ENCODE peak calls at places on chromosomes 13 and 19, in seven cellular contexts. L is SHP77; Q is A549; P is activated B cell treated with CpG ODN at 0.5 μM for 24 hours; M is NCI-H2081 treated with DMSO at 0.1 percent for 48 hours; E is activated CD8-positive, alpha-beta memory T cell treated with anti-CD3 and anti-CD28 coated beads for 1 hour; Z is activated CD4-positive, alpha-beta T cell treated with anti-CD3 and anti-CD28 coated beads for 1 hour. U is an unnamed sample.

GRCh38 chr13:113195360-113195759 is 13.1 kb downstream of the PCID2 start:
- DNase-seq in L (no peak), Q (no peak), P (no peak), M (no peak), E (no peak), Z (no peak), U (no peak)

GRCh38 chr13:83879431-83880171 is 2.7 kb downstream of the SLITRK1 start:
- DNase-seq in L (no peak), Q (no peak), P (no peak), M (no peak), E (no peak), Z (no peak), U (no peak)

GRCh38 chr19:14090509-14091085 is at the start of gene SAMD1:
- DNase-seq in L (peak), Q (peak), P (peak), M (no peak), E (peak), Z (peak), U (peak)

GRCh38 chr19:14536926-14537692 is 7.7 kb downstream of the TECR start:
- DNase-seq in L (no peak), Q (peak), P (no peak), M (no peak), E (no peak), Z (no peak), U (peak)

GRCh38 chr13:110233181-110233641 is 73.7 kb downstream of the COL4A1 start:
- DNase-seq in L (no peak), Q (no peak), P (no peak), M (no peak), E (no peak), Z (no peak), U (no peak)

GRCh38 chr13:87295636-87296035 is 375.5 kb upstream of the SLITRK5 start:
- DNase-seq in L (no peak), Q (no peak), P (no peak), M (no peak), E (no peak), Z (no peak), U (no peak)

GRCh38 chr13:68160466-68160865 is 930.3 kb upstream of the PCDH9 start:
- DNase-seq in L (no peak), Q (no peak), P (no peak), M (no peak), E (no peak), Z (no peak), U (no peak)

GRCh38 chr13:98570929-98571372 is 6.0 kb downstream of the STK24 start:
- DNase-seq in L (peak), Q (no peak), P (peak), M (no peak), E (no peak), Z (no peak), U (no peak)

GRCh38 chr19:12783849-12784393 is 7.4 kb upstream of the JUNB start:
- DNase-seq in L (no peak), Q (no peak), P (no peak), M (no peak), E (no peak), Z (no peak), U (no peak)

GRCh38 chr19:53942001-53942786 is 20.5 kb upstream of the CACNG8 start:
- DNase-seq in L (no peak), Q (no peak), P (no peak), M (no peak), E (no peak), Z (no peak), U (no peak)

GRCh38 chr19:1773173-1773572 is 19.9 kb downstream of the ONECUT3 start:
- DNase-seq in L (no peak), Q (no peak), P (no peak), M (no peak), E (no peak), Z (no peak), U (no peak)

GRCh38 chr13:108948269-108948671 is 318.9 kb downstream of the MYO16 start:
- DNase-seq in L (no peak), Q (peak), P (no peak), M (no peak), E (no peak), Z (no peak), U (no peak)

GRCh38 chr13:42762917-42763316 is 18.5 kb upstream of the FAM216B start:
- DNase-seq in L (no peak), Q (no peak), P (no peak), M (no peak), E (no peak), Z (no peak), U (no peak)

GRCh38 chr19:22545751-22546150 is 88.4 kb upstream of the ZNF492 start:
- DNase-seq in L (no peak), Q (peak), P (no peak), M (no peak), E (no peak), Z (no peak), U (peak)

GRCh38 chr13:29515372-29515771 is 80.1 kb downstream of the SLC7A1 start:
- DNase-seq in L (no peak), Q (no peak), P (no peak), M (no peak), E (no peak), Z (no peak), U (no peak)

GRCh38 chr13:48571121-48571901 is 38.4 kb upstream of the RCBTB2 start:
- DNase-seq in L (no peak), Q (no peak), P (no peak), M (no peak), E (no peak), Z (no peak), U (no peak)

GRCh38 chr13:110561335-110562033 is at the start of gene RAB20:
- DNase-seq in L (peak), Q (peak), P (peak), M (no peak), E (peak), Z (peak), U (peak)

GRCh38 chr19:4206818-4207484 is 22.4 kb upstream of the EBI3 start:
- DNase-seq in L (no peak), Q (peak), P (no peak), M (no peak), E (no peak), Z (no peak), U (no peak)

GRCh38 chr19:34314437-34315313 is 50.3 kb upstream of the GPI start:
- DNase-seq in L (no peak), Q (no peak), P (no peak), M (no peak), E (no peak), Z (no peak), U (no peak)

GRCh38 chr19:53980553-53981407 is 10.7 kb upstream of the CACNG6 start:
- DNase-seq in L (no peak), Q (peak), P (no peak), M (no peak), E (no peak), Z (no peak), U (no peak)

GRCh38 chr13:96768524-96768923 is 225.8 kb downstream of the OXGR1 start:
- DNase-seq in L (no peak), Q (no peak), P (no peak), M (no peak), E (no peak), Z (no peak), U (no peak)

GRCh38 chr19:45200614-45201013 is 22.0 kb downstream of the BLOC1S3 start:
- DNase-seq in L (peak), Q (no peak), P (no peak), M (no peak), E (no peak), Z (no peak), U (no peak)

GRCh38 chr19:12202250-12202649 is 39.4 kb downstream of the ZNF136 start:
- DNase-seq in L (no peak), Q (no peak), P (peak), M (no peak), E (peak), Z (peak), U (no peak)

GRCh38 chr19:38304866-38305429 is 897 bp downstream of the C19orf33 start:
- DNase-seq in L (peak), Q (peak), P (no peak), M (no peak), E (no peak), Z (no peak), U (peak)

GRCh38 chr19:46621191-46622117 is 3.4 kb downstream of the PTGIR start:
- DNase-seq in L (no peak), Q (no peak), P (no peak), M (no peak), E (no peak), Z (no peak), U (no peak)

GRCh38 chr19:18778826-18779354 is 12.2 kb downstream of the COMP start:
- DNase-seq in L (no peak), Q (no peak), P (no peak), M (no peak), E (no peak), Z (no peak), U (no peak)

U was measured in NCI-H2029 treated with DMSO at 0.1 percent for 48 hours.